ENCODE peak calls at places on chromosomes 6 and 20, in six cellular contexts. U is GM20000, W is GM10248, N is neural progenitor cell, Q is NCI-H1417 treated with DMSO at 0.1 percent for 48 hours, Y is foreskin fibroblast. G is an unnamed sample.

GRCh38 chr6:6920984-6921313 is 186.8 kb upstream of the RREB1 start:
- DNase-seq in U (no peak), W (no peak), N (peak; percentile 25), Q (no peak), Y (no peak), G (no peak)

GRCh38 chr6:10526156-10526555 is 5.0 kb downstream of the GCNT2 start:
- DNase-seq in U (no peak), W (no peak), N (no peak), Q (no peak), Y (no peak), G (no peak)

GRCh38 chr6:129516787-129517186 is 193.2 kb downstream of the ARHGAP18 start:
- DNase-seq in U (no peak), W (no peak), N (no peak), Q (no peak), Y (no peak), G (no peak)

GRCh38 chr6:126945150-126945549 is 173.3 kb upstream of the RSPO3 start:
- DNase-seq in U (no peak), W (no peak), N (no peak), Q (no peak), Y (no peak), G (no peak)

GRCh38 chr6:108800510-108800909 is 47.7 kb upstream of the ARMC2 start:
- DNase-seq in U (no peak), W (no peak), N (no peak), Q (no peak), Y (no peak), G (no peak)

GRCh38 chr6:30493643-30494250 is 4.4 kb downstream of the HLA-E start:
- DNase-seq in U (no peak), W (no peak), N (peak; percentile 60), Q (no peak), Y (no peak), G (peak; percentile 63)

GRCh38 chr6:84623956-84624680 is 140.3 kb downstream of the TBX18 start:
- DNase-seq in U (no peak), W (no peak), N (no peak), Q (no peak), Y (peak; percentile 81), G (no peak)

GRCh38 chr20:43843096-43843964 is 71.3 kb upstream of the TOX2 start:
- DNase-seq in U (no peak), W (no peak), N (no peak), Q (no peak), Y (peak; percentile 96), G (no peak)

GRCh38 chr20:8156603-8157079 is 24.6 kb downstream of the PLCB1 start:
- DNase-seq in U (no peak), W (no peak), N (no peak), Q (no peak), Y (no peak), G (no peak)

GRCh38 chr6:150079604-150080003 is 10.7 kb upstream of the ULBP3 start:
- DNase-seq in U (no peak), W (no peak), N (peak; percentile 23), Q (no peak), Y (no peak), G (peak; percentile 43)

GRCh38 chr6:105646391-105646867 is 243.5 kb upstream of the PREP start:
- DNase-seq in U (peak; percentile 69), W (peak; percentile 65), N (no peak), Q (no peak), Y (peak; percentile 6), G (no peak)

GRCh38 chr6:13268914-13269532 is 59.3 kb downstream of the TBC1D7 start:
- DNase-seq in U (no peak), W (no peak), N (no peak), Q (no peak), Y (peak; percentile 51), G (peak; percentile 36)

GRCh38 chr6:137200288-137200687 is 18.9 kb downstream of the IFNGR1 start:
- DNase-seq in U (no peak), W (no peak), N (no peak), Q (no peak), Y (no peak), G (no peak)